ENCODE peak calls at places on chromosomes 4 and X, in five cellular contexts. One of them, this sample, is unnamed.

GRCh38 chr4:79685542-79685941 is 277.5 kb upstream of the GK2 start:
- DNase-seq in T-cell: no peak
- DNase-seq in adipocyte: no peak
- DNase-seq in SHP77 treated with DMSO at 0.1 percent for 48 hours: no peak
- DNase-seq in posterior cingulate gyrus: no peak
- DNase-seq in this sample: no peak

GRCh38 chr4:36255575-36255974 is 11.3 kb upstream of the ARAP2 start:
- DNase-seq in T-cell: peak
- DNase-seq in adipocyte: no peak
- DNase-seq in SHP77 treated with DMSO at 0.1 percent for 48 hours: no peak
- DNase-seq in posterior cingulate gyrus: no peak
- DNase-seq in this sample: no peak

GRCh38 chr4:37601527-37601926 is 84.6 kb downstream of the RELL1 start:
- DNase-seq in T-cell: no peak
- DNase-seq in adipocyte: peak
- DNase-seq in SHP77 treated with DMSO at 0.1 percent for 48 hours: no peak
- DNase-seq in posterior cingulate gyrus: no peak
- DNase-seq in this sample: no peak

GRCh38 chr4:105414316-105414715 is 59.5 kb downstream of the PPA2 start:
- DNase-seq in T-cell: no peak
- DNase-seq in adipocyte: no peak
- DNase-seq in SHP77 treated with DMSO at 0.1 percent for 48 hours: no peak
- DNase-seq in posterior cingulate gyrus: no peak
- DNase-seq in this sample: no peak

GRCh38 chr4:156824451-156825060 is 147.0 kb downstream of the PDGFC start:
- DNase-seq in T-cell: no peak
- DNase-seq in adipocyte: no peak
- DNase-seq in SHP77 treated with DMSO at 0.1 percent for 48 hours: no peak
- DNase-seq in posterior cingulate gyrus: no peak
- DNase-seq in this sample: no peak

GRCh38 chr4:30946288-30946687 is 226.1 kb downstream of the PCDH7 start:
- DNase-seq in T-cell: no peak
- DNase-seq in adipocyte: no peak
- DNase-seq in SHP77 treated with DMSO at 0.1 percent for 48 hours: no peak
- DNase-seq in posterior cingulate gyrus: no peak
- DNase-seq in this sample: no peak

GRCh38 chrX:861335-861890 is 230.8 kb downstream of the SHOX start:
- DNase-seq in T-cell: no peak
- DNase-seq in adipocyte: peak
- DNase-seq in SHP77 treated with DMSO at 0.1 percent for 48 hours: no peak
- DNase-seq in posterior cingulate gyrus: no peak
- DNase-seq in this sample: no peak

GRCh38 chr4:139576219-139576618 is 20.2 kb upstream of the SETD7 start:
- DNase-seq in T-cell: no peak
- DNase-seq in adipocyte: no peak
- DNase-seq in SHP77 treated with DMSO at 0.1 percent for 48 hours: no peak
- DNase-seq in posterior cingulate gyrus: no peak
- DNase-seq in this sample: no peak

GRCh38 chrX:131830400-131831184 is 192.5 kb upstream of the STK26 start:
- DNase-seq in T-cell: peak
- DNase-seq in adipocyte: peak
- DNase-seq in SHP77 treated with DMSO at 0.1 percent for 48 hours: peak
- DNase-seq in posterior cingulate gyrus: no peak
- DNase-seq in this sample: peak

GRCh38 chrX:30831082-30831481 is 58.0 kb downstream of the TAB3 start:
- DNase-seq in T-cell: peak
- DNase-seq in adipocyte: no peak
- DNase-seq in SHP77 treated with DMSO at 0.1 percent for 48 hours: no peak
- DNase-seq in posterior cingulate gyrus: no peak
- DNase-seq in this sample: no peak

GRCh38 chrX:64150775-64151174 is 54.7 kb downstream of the AMER1 start:
- DNase-seq in T-cell: no peak
- DNase-seq in adipocyte: no peak
- DNase-seq in SHP77 treated with DMSO at 0.1 percent for 48 hours: no peak
- DNase-seq in posterior cingulate gyrus: no peak
- DNase-seq in this sample: no peak

GRCh38 chr4:158384407-158384806 is 137.3 kb upstream of the RXFP1 start:
- DNase-seq in T-cell: no peak
- DNase-seq in adipocyte: no peak
- DNase-seq in SHP77 treated with DMSO at 0.1 percent for 48 hours: no peak
- DNase-seq in posterior cingulate gyrus: no peak
- DNase-seq in this sample: no peak

This sample was measured in NCI-H2171.